ENCODE peak calls at places on chromosomes 6 and 20, in six cellular contexts. R, I, D, E, F and A are unnamed samples. For H3K4me1, the result is how much of the 10 kb centered on the place peaks cover.

GRCh38 chr6:29629571-29629970 is 3.4 kb downstream of the GABBR1 start:
- DNase-seq in E (no peak), R (no peak), F (no peak), I (no peak), D (no peak), A (no peak)

GRCh38 chr6:25489399-25489798 is 162.6 kb upstream of the SCGN start:
- DNase-seq in R (no peak), D (no peak), E (no peak), I (no peak), F (no peak), A (no peak)

GRCh38 chr6:446418-447366 is 55.1 kb downstream of the IRF4 start:
- DNase-seq in D (no peak), E (no peak), I (no peak), R (no peak), F (no peak), A (no peak)

GRCh38 chr20:60117040-60117439 is 158.8 kb downstream of the CDH26 start:
- DNase-seq in F (no peak), E (no peak), D (no peak), I (no peak), R (no peak), A (no peak)

GRCh38 chr20:62914970-62915457 is 11.3 kb downstream of the DIDO1 start:
- DNase-seq in D (peak), R (peak), F (peak), E (no peak), I (peak), A (no peak)

GRCh38 chr6:112802154-112802553 is 455.0 kb downstream of the RFPL4B start:
- DNase-seq in I (no peak), D (peak), E (no peak), F (no peak), R (no peak), A (no peak)

GRCh38 chr6:143620461-143620860 is 57.3 kb upstream of the PHACTR2 start:
- DNase-seq in E (no peak), R (no peak), F (no peak), D (peak), I (no peak), A (no peak)

GRCh38 chr6:131362696-131363095 is 210.3 kb upstream of the ARG1 start:
- DNase-seq in R (no peak), I (no peak), F (no peak), E (no peak), D (no peak), A (no peak)

GRCh38 chr20:55360895-55361294 is 644.4 kb downstream of the CBLN4 start:
- DNase-seq in F (no peak), D (no peak), I (no peak), R (no peak), E (no peak), A (no peak)

GRCh38 chr6:102942206-102942605 is 1548.7 kb downstream of the GRIK2 start:
- DNase-seq in I (no peak), F (no peak), E (no peak), R (no peak), D (no peak), A (no peak)

GRCh38 chr6:39362487-39362865 is 40.0 kb upstream of the KCNK16 start:
- DNase-seq in F (no peak), E (no peak), R (no peak), D (no peak), I (peak), A (no peak)

GRCh38 chr20:35055445-35056276 is 36.9 kb downstream of the TRPC4AP start:
- DNase-seq in I (no peak), D (peak), R (no peak), E (no peak), F (no peak), A (peak)

GRCh38 chr6:104639671-104640070 is 220.0 kb downstream of the HACE1 start:
- DNase-seq in I (no peak), R (no peak), E (no peak), F (no peak), D (peak), A (no peak)

GRCh38 chr20:8244637-8245036 is 112.6 kb downstream of the PLCB1 start:
- DNase-seq in I (no peak), D (peak), F (peak), R (no peak), E (peak), A (no peak)

GRCh38 chr20:25220810-25221591 is 25.5 kb downstream of the ENTPD6 start:
- DNase-seq in F (no peak), I (peak), E (peak), R (no peak), D (no peak), A (no peak)

GRCh38 chr6:21135484-21136005 is 458.0 kb upstream of the SOX4 start:
- DNase-seq in F (no peak), E (no peak), I (no peak), D (no peak), R (no peak), A (no peak)

GRCh38 chr6:43579171-43579570 is 3.2 kb downstream of the POLH start:
- DNase-seq in R (no peak), D (no peak), F (peak), I (no peak), E (no peak), A (no peak)

GRCh38 chr6:168119539-168119938 is 40.5 kb upstream of the FRMD1 start:
- DNase-seq in F (no peak), R (no peak), I (no peak), E (no peak), D (no peak), A (no peak)

GRCh38 chr20:3818155-3819151 is 1.9 kb upstream of the AP5S1 start:
- DNase-seq in R (peak), F (peak), E (peak), D (peak), I (peak), A (no peak)

DNA sequence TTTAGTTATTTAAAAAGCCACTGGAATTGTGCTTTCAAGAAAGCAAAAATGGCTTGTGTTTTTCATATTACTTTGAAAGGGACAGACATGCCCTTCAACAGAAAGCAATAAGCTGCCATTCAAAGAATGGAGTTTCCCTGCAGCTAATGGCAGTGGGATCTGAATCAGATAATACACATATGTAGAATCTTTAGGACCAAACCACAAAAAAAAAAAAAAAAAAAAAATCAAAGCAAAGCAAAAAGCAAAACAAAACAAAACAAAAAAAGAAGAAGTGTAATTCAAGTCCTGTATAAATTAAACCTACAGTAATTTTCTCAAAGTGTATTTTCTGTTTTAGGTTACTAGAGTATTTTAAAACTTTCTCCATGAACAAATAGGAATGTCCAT is 63.6 kb upstream of the ZNF217 start:
- DNase-seq in F (no peak), D (no peak), R (no peak), I (no peak), E (no peak), A (no peak)
- H3K4me1 ChIP-seq in F (half or more), D (under half), R (half or more), I (under half), E (under half), A (under half)

DNA sequence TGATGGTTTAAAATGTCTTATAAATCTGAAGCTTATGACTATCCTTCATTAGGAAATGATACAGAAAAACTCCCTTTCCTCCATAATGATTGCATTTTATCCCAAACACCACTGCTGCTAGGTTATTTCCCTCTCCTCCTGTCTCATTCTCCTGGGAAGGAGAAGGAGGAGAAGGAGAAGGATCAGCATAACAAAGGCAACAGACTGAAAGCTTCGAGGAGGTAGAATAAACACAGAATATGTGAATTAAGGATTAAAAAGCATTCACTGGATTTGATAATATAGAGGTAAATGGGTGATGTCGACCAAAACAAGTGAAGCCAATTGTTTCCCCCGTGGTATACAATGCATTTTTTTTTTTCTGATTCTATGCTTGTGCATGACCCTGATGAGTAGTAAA is 82.0 kb downstream of the WASF1 start:
- DNase-seq in I (no peak), E (no peak), D (no peak), R (no peak), F (no peak), A (no peak)
- H3K4me3 ChIP-seq in I (no peak), E (no peak), D (no peak), R (no peak), F (no peak), A (peak)

GRCh38 chr20:10075606-10076005 is 40.8 kb downstream of the ANKEF1 start:
- DNase-seq in F (no peak), D (no peak), I (no peak), E (no peak), R (no peak), A (no peak)

GRCh38 chr20:10078403-10078802 is 43.6 kb downstream of the ANKEF1 start:
- DNase-seq in E (no peak), I (no peak), F (no peak), R (no peak), D (no peak), A (no peak)

GRCh38 chr20:10076126-10077080 is 41.6 kb downstream of the ANKEF1 start:
- DNase-seq in D (peak), E (no peak), I (no peak), F (no peak), R (no peak), A (no peak)

GRCh38 chr20:10077886-10078285 is 43.1 kb downstream of the ANKEF1 start:
- DNase-seq in R (no peak), E (no peak), F (no peak), D (no peak), I (no peak), A (no peak)

GRCh38 chr20:10077081-10077471 is 42.3 kb downstream of the ANKEF1 start:
- DNase-seq in E (no peak), F (no peak), R (no peak), D (no peak), I (peak), A (no peak)
- TF ChIP-seq CTCF in E (no peak), F (peak), R (peak), D (peak), I (peak), A (no peak)

GRCh38 chr6:89386917-89387491 is 25.1 kb downstream of the RRAGD start:
- DNase-seq in I (no peak), D (no peak), E (no peak), F (no peak), R (no peak), A (no peak)

GRCh38 chr6:89385156-89385667 is 26.9 kb downstream of the RRAGD start:
- DNase-seq in F (no peak), D (peak), R (no peak), E (no peak), I (no peak), A (no peak)

GRCh38 chr6:89385846-89386245 is 26.2 kb downstream of the RRAGD start:
- DNase-seq in R (no peak), I (no peak), E (no peak), D (no peak), F (no peak), A (no peak)

GRCh38 chr6:89387516-89388222 is 24.4 kb downstream of the RRAGD start:
- DNase-seq in E (no peak), D (no peak), R (no peak), I (no peak), F (no peak), A (no peak)

GRCh38 chr6:89388846-89389245 is 23.2 kb downstream of the RRAGD start:
- DNase-seq in I (no peak), D (no peak), R (no peak), E (no peak), F (no peak), A (no peak)
- H3K4me1 ChIP-seq in I (under half), D (under half), R (under half), E (under half), F (under half), A (under half)

GRCh38 chr20:45163071-45163803 is 11.5 kb upstream of the PI3 start:
- DNase-seq in I (no peak), D (no peak), F (no peak), R (no peak), E (no peak), A (no peak)
- H3K4me3 ChIP-seq in I (no peak), D (no peak), F (no peak), R (no peak), E (no peak), A (no peak)

GRCh38 chr20:17862171-17862570 is 106.4 kb downstream of the SNX5 start:
- DNase-seq in I (no peak), R (no peak), D (no peak), E (no peak), F (no peak), A (no peak)

GRCh38 chr20:17863209-17863576 is 105.4 kb downstream of the SNX5 start:
- DNase-seq in R (no peak), D (no peak), I (no peak), E (no peak), F (no peak), A (no peak)

GRCh38 chr20:17864791-17865190 is 103.8 kb downstream of the SNX5 start:
- DNase-seq in E (no peak), F (no peak), I (no peak), R (no peak), D (no peak), A (no peak)

GRCh38 chr20:17866234-17867001 is 102.2 kb downstream of the SNX5 start:
- DNase-seq in I (no peak), E (no peak), F (no peak), D (no peak), R (no peak), A (no peak)

DNA sequence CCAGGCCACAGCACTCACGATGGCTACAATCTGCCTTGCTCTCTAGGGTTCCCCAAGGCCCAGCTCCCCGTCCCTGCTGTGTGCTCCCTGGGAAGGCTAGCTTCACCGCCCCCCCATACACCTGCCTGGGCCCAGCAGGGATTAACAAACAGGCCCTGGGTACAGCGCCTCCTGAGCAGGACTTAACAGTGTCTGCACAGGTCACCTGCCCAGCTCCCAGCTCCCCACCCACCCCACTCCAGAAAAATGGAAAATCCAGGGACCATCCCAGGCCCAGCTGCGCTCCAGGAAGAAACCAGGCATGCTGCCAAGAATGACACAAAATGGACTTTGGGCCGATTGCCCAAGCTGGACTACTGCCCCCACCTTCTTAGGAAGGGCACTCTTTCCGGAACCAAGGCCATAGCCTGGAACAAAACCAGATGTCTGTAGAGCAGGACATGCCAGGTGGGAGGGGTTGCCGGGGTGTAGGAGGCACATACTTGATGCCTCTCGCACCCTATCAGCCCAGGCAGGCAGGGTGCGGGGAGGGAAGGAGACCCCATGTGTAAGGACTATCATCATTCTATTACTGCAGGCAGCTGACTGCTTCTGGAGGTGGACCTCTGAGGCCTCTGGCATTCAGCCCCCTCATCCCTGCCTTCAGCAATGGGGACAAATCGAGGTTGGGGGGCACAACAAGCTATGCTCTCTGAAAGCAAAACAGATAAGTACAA is 104.9 kb downstream of the SNX5 start:
- DNase-seq in R (no peak), E (no peak), D (no peak), I (no peak), F (peak), A (no peak)
- TF ChIP-seq CTCF in R (no peak), E (no peak), D (no peak), I (no peak), F (peak), A (no peak)